ENCODE peak calls at places on chromosomes 7 and 10, in six cellular contexts. N is PC-3; G is AG04450; T is A549; W is CD8-positive, alpha-beta T cell; O is endodermal cell. Y is an unnamed sample.
A peak's percentile ranks its signal among the peaks of the same experiment; 100 is the strongest.

GRCh38 chr10:122490786-122491680 is 29.7 kb downstream of the HTRA1 start:
- DNase-seq in T (no peak), G (no peak), N (no peak), W (peak; percentile 18), O (no peak), Y (no peak)

GRCh38 chr10:131816941-131817700 is 83.7 kb upstream of the PPP2R2D start:
- DNase-seq in N (no peak), O (no peak), W (no peak), G (no peak), T (no peak), Y (no peak)

GRCh38 chr10:43250925-43251663 is 15.8 kb downstream of the RASGEF1A start:
- DNase-seq in G (no peak), T (no peak), O (peak; percentile 71), N (no peak), W (no peak), Y (peak; percentile 22)

GRCh38 chr7:136134503-136134902 is 157.3 kb upstream of the MTPN start:
- DNase-seq in W (no peak), G (no peak), N (peak; percentile 38), T (peak; percentile 16), O (no peak), Y (no peak)

GRCh38 chr7:121872831-121873764 is at the start of gene PTPRZ1:
- DNase-seq in N (no peak), G (no peak), W (no peak), T (no peak), O (peak; percentile 91), Y (no peak)

GRCh38 chr10:126496771-126497545 is 108.7 kb upstream of the ADAM12 start:
- DNase-seq in G (no peak), N (no peak), W (no peak), T (no peak), O (no peak), Y (no peak)

GRCh38 chr10:70629338-70629737 is 26.8 kb upstream of the PRF1 start:
- DNase-seq in O (no peak), T (no peak), G (no peak), N (no peak), W (no peak), Y (no peak)

GRCh38 chr7:50502001-50502684 is 52.0 kb upstream of the FIGNL1 start:
- DNase-seq in G (peak; percentile 76), W (no peak), O (no peak), N (peak; percentile 47), T (peak; percentile 6), Y (no peak)

GRCh38 chr7:23004247-23004520 is 9.7 kb downstream of the HYCC1 start:
- DNase-seq in T (no peak), G (no peak), N (no peak), W (no peak), O (no peak), Y (no peak)

GRCh38 chr7:81645435-81645834 is 124.4 kb downstream of the HGF start:
- DNase-seq in N (no peak), T (no peak), W (no peak), O (no peak), G (no peak), Y (no peak)

GRCh38 chr10:57338823-57339558 is 928.7 kb downstream of the IPMK start:
- DNase-seq in N (peak; percentile 86), G (no peak), T (peak; percentile 58), O (no peak), W (no peak), Y (no peak)

GRCh38 chr7:29976265-29976664 is 13.3 kb downstream of the SCRN1 start:
- DNase-seq in W (no peak), N (no peak), T (no peak), O (no peak), G (no peak), Y (no peak)

DNA sequence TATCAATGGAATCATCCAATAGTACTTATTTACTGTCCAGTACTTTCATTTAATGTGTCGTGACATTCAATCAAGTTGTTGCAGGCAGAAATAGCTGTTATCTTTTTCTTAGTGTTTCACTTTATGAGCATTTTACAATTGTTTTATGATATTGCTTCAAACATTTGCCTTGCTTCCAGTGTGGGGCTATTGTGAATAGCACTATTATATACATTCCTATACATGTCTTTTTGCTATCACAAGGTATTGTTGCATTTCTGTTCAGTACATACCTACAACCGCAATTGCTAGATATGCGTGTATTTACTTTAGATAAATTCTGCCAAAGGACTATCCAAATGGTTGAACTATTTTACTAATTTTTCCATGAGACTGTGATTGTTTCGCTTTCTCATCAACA is 34.9 kb downstream of the CYP2C8 start:
- DNase-seq in O (no peak), G (no peak), T (no peak), N (no peak), W (no peak), Y (no peak)
- TF ChIP-seq CTCF in O (no peak), G (no peak), T (no peak), N (no peak), W (no peak), Y (no peak)

DNA sequence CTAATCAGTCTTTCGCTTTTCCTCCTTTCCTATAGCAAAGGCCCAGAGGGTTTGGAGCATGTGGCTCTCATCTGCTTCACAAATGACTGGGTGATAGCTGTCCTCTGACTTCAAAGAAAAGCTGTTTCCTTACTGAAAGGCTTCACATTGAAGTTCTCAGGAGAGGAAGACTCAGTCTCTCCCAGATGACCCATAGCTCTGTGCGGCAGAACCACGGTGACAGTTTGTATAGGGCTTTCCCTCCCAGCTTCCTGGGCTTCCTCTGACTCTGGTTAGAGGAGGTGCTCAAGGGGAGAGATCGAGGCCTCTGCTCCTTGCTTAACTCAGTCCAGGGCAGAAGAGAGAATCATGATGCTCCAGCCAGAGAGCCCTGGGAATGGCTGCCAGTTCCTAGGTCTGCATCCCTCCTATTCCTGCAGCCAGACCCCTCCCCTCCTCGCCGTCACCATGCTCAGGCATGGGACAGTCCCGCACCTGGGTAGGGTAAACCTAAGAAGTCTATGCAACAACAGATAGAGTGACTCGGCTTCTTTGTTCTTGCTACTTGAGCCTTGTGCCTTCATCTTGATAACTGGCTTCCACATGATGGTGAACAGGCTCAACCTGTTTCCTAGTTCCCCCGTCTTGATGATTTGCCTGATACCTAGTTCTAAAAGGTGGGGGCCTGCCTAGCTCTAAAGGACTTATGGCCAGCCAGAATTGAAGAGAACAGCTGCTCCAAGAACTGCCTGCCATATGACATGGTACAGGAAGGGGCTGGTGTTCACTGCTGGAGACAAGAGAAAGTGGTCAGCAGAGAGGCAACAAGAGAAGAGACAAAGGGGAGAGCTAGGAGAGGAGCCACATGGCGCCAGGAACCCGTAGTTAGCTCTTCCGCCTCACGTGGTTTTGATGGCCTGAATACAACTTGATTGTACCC is 72.1 kb downstream of the CCDC71L start:
- DNase-seq in T (no peak), G (no peak), N (no peak), O (no peak), W (no peak), Y (no peak)
- TF ChIP-seq CTCF in T (no peak), G (no peak), N (no peak), O (no peak), W (no peak), Y (no peak)

GRCh38 chr7:144863320-144863647 is 27.4 kb upstream of the TPK1 start:
- DNase-seq in O (no peak), T (no peak), G (no peak), W (no peak), N (no peak), Y (no peak)

GRCh38 chr7:144866189-144866588 is 30.3 kb upstream of the TPK1 start:
- DNase-seq in O (no peak), W (no peak), N (no peak), G (no peak), T (no peak), Y (no peak)

GRCh38 chr7:144873316-144873845 is 37.5 kb upstream of the TPK1 start:
- DNase-seq in G (no peak), O (no peak), T (no peak), N (no peak), W (no peak), Y (no peak)

GRCh38 chr7:144869072-144869471 is 33.2 kb upstream of the TPK1 start:
- DNase-seq in N (no peak), T (no peak), G (no peak), O (no peak), W (no peak), Y (no peak)
- TF ChIP-seq CTCF in N (no peak), T (no peak), G (no peak), O (no peak), W (no peak), Y (no peak)

GRCh38 chr7:155540553-155540952 is 5.8 kb downstream of the CNPY1 start:
- DNase-seq in N (no peak), T (no peak), O (no peak), G (no peak), W (no peak), Y (no peak)
- TF ChIP-seq CTCF in N (no peak), T (no peak), O (no peak), G (no peak), W (no peak), Y (no peak)

DNA sequence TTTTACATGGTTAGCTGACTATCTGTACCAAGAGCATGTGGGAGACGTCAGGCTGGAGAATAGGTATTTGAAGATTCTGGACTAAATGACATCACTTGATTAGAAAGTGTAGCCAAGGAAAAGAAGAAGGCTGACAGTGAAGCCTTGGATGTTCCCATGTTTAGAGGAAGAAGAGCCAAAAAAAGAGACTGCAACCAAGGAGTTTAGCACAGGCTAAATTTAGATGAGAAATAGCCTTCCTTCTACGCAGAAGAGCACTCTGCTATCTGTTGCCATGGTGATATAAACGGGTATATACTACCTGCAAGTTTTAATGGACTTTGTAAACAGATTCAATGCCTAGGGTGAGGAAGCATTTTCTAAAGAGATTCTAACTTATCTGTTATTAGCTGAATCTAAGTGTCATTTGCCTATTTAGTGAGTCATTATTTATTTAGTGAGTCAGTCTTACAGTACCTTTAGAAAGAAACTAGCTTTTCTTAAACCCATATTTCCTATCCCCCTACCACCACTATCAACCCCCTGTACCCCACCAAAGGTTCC is 69.8 kb downstream of the CDK6 start:
- DNase-seq in T (peak; percentile 76), N (peak; percentile 74), O (no peak), G (no peak), W (no peak), Y (no peak)
- TF ChIP-seq CTCF in T (no peak), N (no peak), O (no peak), G (no peak), W (no peak), Y (no peak)

GRCh38 chr10:116469437-116469836 is 41.8 kb downstream of the PNLIPRP3 start:
- DNase-seq in O (no peak), T (no peak), W (no peak), N (no peak), G (no peak), Y (no peak)

GRCh38 chr10:116472874-116473273 is 45.2 kb downstream of the PNLIPRP3 start:
- DNase-seq in N (no peak), T (no peak), W (no peak), O (no peak), G (no peak), Y (no peak)

GRCh38 chr10:116466715-116467422 is 39.2 kb downstream of the PNLIPRP3 start:
- DNase-seq in N (no peak), T (no peak), W (no peak), O (no peak), G (no peak), Y (no peak)

GRCh38 chr10:116470071-116470470 is 42.4 kb downstream of the PNLIPRP3 start:
- DNase-seq in G (no peak), W (no peak), O (no peak), N (no peak), T (no peak), Y (no peak)

GRCh38 chr10:116470768-116471415 is 43.2 kb downstream of the PNLIPRP3 start:
- DNase-seq in N (peak; percentile 45), G (no peak), W (no peak), T (peak; percentile 41), O (peak; percentile 84), Y (no peak)
- TF ChIP-seq CTCF in N (peak; percentile 55), G (peak; percentile 24), W (no peak), T (peak; percentile 29), O (peak; percentile 82), Y (no peak)

Y was measured in natural killer cell.